ENCODE peak calls at places on chromosomes 16 and 17, in ten cellular contexts. One of them, this sample, is unnamed.

GRCh38 chr16:69741951-69742904 is 12.5 kb downstream of the NOB1 start:
- DNase-seq in B cell: no peak
- DNase-seq in PC-9: peak
- DNase-seq in Peyer's patch: peak
- DNase-seq in foreskin fibroblast: peak
- DNase-seq in left ventricle myocardium inferior: peak
- DNase-seq in progenitor cell of endocrine pancreas: no peak
- DNase-seq in choroid plexus epithelial cell: peak
- DNase-seq in psoas muscle: peak
- DNase-seq in WERI-Rb-1: no peak
- DNase-seq in this sample: peak

GRCh38 chr16:75340715-75341500 is 89.5 kb upstream of the BCAR1 start:
- DNase-seq in B cell: no peak
- DNase-seq in PC-9: no peak
- DNase-seq in Peyer's patch: no peak
- DNase-seq in foreskin fibroblast: peak
- DNase-seq in left ventricle myocardium inferior: no peak
- DNase-seq in progenitor cell of endocrine pancreas: no peak
- DNase-seq in choroid plexus epithelial cell: peak
- DNase-seq in psoas muscle: no peak
- DNase-seq in WERI-Rb-1: no peak
- DNase-seq in this sample: peak

GRCh38 chr16:83602797-83603735 is 204.7 kb upstream of the HSBP1 start:
- DNase-seq in B cell: no peak
- DNase-seq in PC-9: no peak
- DNase-seq in Peyer's patch: no peak
- DNase-seq in foreskin fibroblast: no peak
- DNase-seq in left ventricle myocardium inferior: no peak
- DNase-seq in progenitor cell of endocrine pancreas: no peak
- DNase-seq in choroid plexus epithelial cell: no peak
- DNase-seq in psoas muscle: no peak
- DNase-seq in WERI-Rb-1: no peak
- DNase-seq in this sample: no peak

GRCh38 chr17:7167832-7168231 is 11.3 kb downstream of the ASGR1 start:
- DNase-seq in B cell: no peak
- DNase-seq in PC-9: no peak
- DNase-seq in Peyer's patch: no peak
- DNase-seq in foreskin fibroblast: peak
- DNase-seq in left ventricle myocardium inferior: no peak
- DNase-seq in progenitor cell of endocrine pancreas: no peak
- DNase-seq in choroid plexus epithelial cell: peak
- DNase-seq in psoas muscle: no peak
- DNase-seq in WERI-Rb-1: no peak
- DNase-seq in this sample: no peak

GRCh38 chr16:75114946-75115825 is 1.4 kb downstream of the LDHD start:
- DNase-seq in B cell: no peak
- DNase-seq in PC-9: no peak
- DNase-seq in Peyer's patch: no peak
- DNase-seq in foreskin fibroblast: no peak
- DNase-seq in left ventricle myocardium inferior: no peak
- DNase-seq in progenitor cell of endocrine pancreas: no peak
- DNase-seq in choroid plexus epithelial cell: no peak
- DNase-seq in psoas muscle: no peak
- DNase-seq in WERI-Rb-1: no peak
- DNase-seq in this sample: no peak

GRCh38 chr17:7435676-7436555 is 681 bp downstream of the TMEM102 start:
- DNase-seq in B cell: peak
- DNase-seq in PC-9: peak
- DNase-seq in Peyer's patch: peak
- DNase-seq in foreskin fibroblast: peak
- DNase-seq in left ventricle myocardium inferior: peak
- DNase-seq in progenitor cell of endocrine pancreas: peak
- DNase-seq in choroid plexus epithelial cell: no peak
- DNase-seq in psoas muscle: peak
- DNase-seq in WERI-Rb-1: peak
- DNase-seq in this sample: peak

GRCh38 chr17:28889996-28890395 is 7.5 kb downstream of the FLOT2 start:
- DNase-seq in B cell: no peak
- DNase-seq in PC-9: no peak
- DNase-seq in Peyer's patch: no peak
- DNase-seq in foreskin fibroblast: no peak
- DNase-seq in left ventricle myocardium inferior: no peak
- DNase-seq in progenitor cell of endocrine pancreas: no peak
- DNase-seq in choroid plexus epithelial cell: no peak
- DNase-seq in psoas muscle: no peak
- DNase-seq in WERI-Rb-1: no peak
- DNase-seq in this sample: no peak

GRCh38 chr17:49450735-49451134 is 36.1 kb upstream of the PHB1 start:
- DNase-seq in B cell: no peak
- DNase-seq in PC-9: no peak
- DNase-seq in Peyer's patch: no peak
- DNase-seq in foreskin fibroblast: peak
- DNase-seq in left ventricle myocardium inferior: no peak
- DNase-seq in progenitor cell of endocrine pancreas: no peak
- DNase-seq in choroid plexus epithelial cell: peak
- DNase-seq in psoas muscle: no peak
- DNase-seq in WERI-Rb-1: no peak
- DNase-seq in this sample: no peak

GRCh38 chr17:1160591-1161041 is 19.2 kb downstream of the ABR start:
- DNase-seq in B cell: no peak
- DNase-seq in PC-9: no peak
- DNase-seq in Peyer's patch: no peak
- DNase-seq in foreskin fibroblast: no peak
- DNase-seq in left ventricle myocardium inferior: no peak
- DNase-seq in progenitor cell of endocrine pancreas: no peak
- DNase-seq in choroid plexus epithelial cell: no peak
- DNase-seq in psoas muscle: no peak
- DNase-seq in WERI-Rb-1: no peak
- DNase-seq in this sample: no peak

GRCh38 chr17:1168537-1169234 is 11.1 kb downstream of the ABR start:
- DNase-seq in B cell: no peak
- DNase-seq in PC-9: peak
- DNase-seq in Peyer's patch: no peak
- DNase-seq in foreskin fibroblast: no peak
- DNase-seq in left ventricle myocardium inferior: no peak
- DNase-seq in progenitor cell of endocrine pancreas: no peak
- DNase-seq in choroid plexus epithelial cell: no peak
- DNase-seq in psoas muscle: no peak
- DNase-seq in WERI-Rb-1: no peak
- DNase-seq in this sample: no peak

GRCh38 chr17:1165836-1166235 is 13.9 kb downstream of the ABR start:
- DNase-seq in B cell: no peak
- DNase-seq in PC-9: peak
- DNase-seq in Peyer's patch: no peak
- DNase-seq in foreskin fibroblast: no peak
- DNase-seq in left ventricle myocardium inferior: no peak
- DNase-seq in progenitor cell of endocrine pancreas: no peak
- DNase-seq in choroid plexus epithelial cell: no peak
- DNase-seq in psoas muscle: no peak
- DNase-seq in WERI-Rb-1: no peak
- DNase-seq in this sample: no peak

GRCh38 chr17:1162116-1162855 is 17.5 kb downstream of the ABR start:
- DNase-seq in B cell: no peak
- DNase-seq in PC-9: peak
- DNase-seq in Peyer's patch: no peak
- DNase-seq in foreskin fibroblast: no peak
- DNase-seq in left ventricle myocardium inferior: no peak
- DNase-seq in progenitor cell of endocrine pancreas: no peak
- DNase-seq in choroid plexus epithelial cell: no peak
- DNase-seq in psoas muscle: no peak
- DNase-seq in WERI-Rb-1: no peak
- DNase-seq in this sample: no peak

GRCh38 chr17:1164935-1165556 is 14.7 kb downstream of the ABR start:
- DNase-seq in B cell: no peak
- DNase-seq in PC-9: no peak
- DNase-seq in Peyer's patch: no peak
- DNase-seq in foreskin fibroblast: no peak
- DNase-seq in left ventricle myocardium inferior: peak
- DNase-seq in progenitor cell of endocrine pancreas: no peak
- DNase-seq in choroid plexus epithelial cell: no peak
- DNase-seq in psoas muscle: no peak
- DNase-seq in WERI-Rb-1: no peak
- DNase-seq in this sample: no peak
- TF ChIP-seq CTCF in B cell: no peak
- TF ChIP-seq CTCF in PC-9: no peak
- TF ChIP-seq CTCF in Peyer's patch: no peak
- TF ChIP-seq CTCF in foreskin fibroblast: no peak
- TF ChIP-seq CTCF in left ventricle myocardium inferior: peak
- TF ChIP-seq CTCF in progenitor cell of endocrine pancreas: no peak
- TF ChIP-seq CTCF in choroid plexus epithelial cell: no peak
- TF ChIP-seq CTCF in psoas muscle: no peak
- TF ChIP-seq CTCF in WERI-Rb-1: no peak
- TF ChIP-seq CTCF in this sample: no peak

GRCh38 chr17:45234641-45235040 is 13.0 kb downstream of the FMNL1 start:
- DNase-seq in B cell: peak
- DNase-seq in PC-9: no peak
- DNase-seq in Peyer's patch: peak
- DNase-seq in foreskin fibroblast: no peak
- DNase-seq in left ventricle myocardium inferior: no peak
- DNase-seq in progenitor cell of endocrine pancreas: no peak
- DNase-seq in choroid plexus epithelial cell: no peak
- DNase-seq in psoas muscle: no peak
- DNase-seq in WERI-Rb-1: peak
- DNase-seq in this sample: peak

GRCh38 chr17:45238155-45238774 is 16.6 kb downstream of the FMNL1 start:
- DNase-seq in B cell: no peak
- DNase-seq in PC-9: no peak
- DNase-seq in Peyer's patch: no peak
- DNase-seq in foreskin fibroblast: no peak
- DNase-seq in left ventricle myocardium inferior: no peak
- DNase-seq in progenitor cell of endocrine pancreas: no peak
- DNase-seq in choroid plexus epithelial cell: no peak
- DNase-seq in psoas muscle: no peak
- DNase-seq in WERI-Rb-1: no peak
- DNase-seq in this sample: no peak

GRCh38 chr17:45237686-45238085 is 16.0 kb downstream of the FMNL1 start:
- DNase-seq in B cell: no peak
- DNase-seq in PC-9: no peak
- DNase-seq in Peyer's patch: no peak
- DNase-seq in foreskin fibroblast: no peak
- DNase-seq in left ventricle myocardium inferior: no peak
- DNase-seq in progenitor cell of endocrine pancreas: no peak
- DNase-seq in choroid plexus epithelial cell: no peak
- DNase-seq in psoas muscle: no peak
- DNase-seq in WERI-Rb-1: no peak
- DNase-seq in this sample: no peak

GRCh38 chr17:45235071-45236001 is 13.7 kb downstream of the FMNL1 start:
- DNase-seq in B cell: peak
- DNase-seq in PC-9: peak
- DNase-seq in Peyer's patch: peak
- DNase-seq in foreskin fibroblast: peak
- DNase-seq in left ventricle myocardium inferior: peak
- DNase-seq in progenitor cell of endocrine pancreas: peak
- DNase-seq in choroid plexus epithelial cell: peak
- DNase-seq in psoas muscle: peak
- DNase-seq in WERI-Rb-1: peak
- DNase-seq in this sample: peak

GRCh38 chr17:45236002-45236606 is 14.4 kb downstream of the FMNL1 start:
- DNase-seq in B cell: no peak
- DNase-seq in PC-9: no peak
- DNase-seq in Peyer's patch: no peak
- DNase-seq in foreskin fibroblast: no peak
- DNase-seq in left ventricle myocardium inferior: no peak
- DNase-seq in progenitor cell of endocrine pancreas: no peak
- DNase-seq in choroid plexus epithelial cell: no peak
- DNase-seq in psoas muscle: no peak
- DNase-seq in WERI-Rb-1: no peak
- DNase-seq in this sample: no peak
- TF ChIP-seq CTCF in B cell: peak
- TF ChIP-seq CTCF in PC-9: peak
- TF ChIP-seq CTCF in Peyer's patch: no peak
- TF ChIP-seq CTCF in foreskin fibroblast: no peak
- TF ChIP-seq CTCF in left ventricle myocardium inferior: peak
- TF ChIP-seq CTCF in progenitor cell of endocrine pancreas: peak
- TF ChIP-seq CTCF in choroid plexus epithelial cell: no peak
- TF ChIP-seq CTCF in psoas muscle: no peak
- TF ChIP-seq CTCF in WERI-Rb-1: no peak
- TF ChIP-seq CTCF in this sample: peak

GRCh38 chr17:11268176-11268575 is 27.2 kb downstream of the SHISA6 start:
- DNase-seq in B cell: no peak
- DNase-seq in PC-9: no peak
- DNase-seq in Peyer's patch: no peak
- DNase-seq in foreskin fibroblast: no peak
- DNase-seq in left ventricle myocardium inferior: no peak
- DNase-seq in progenitor cell of endocrine pancreas: no peak
- DNase-seq in choroid plexus epithelial cell: no peak
- DNase-seq in psoas muscle: no peak
- DNase-seq in WERI-Rb-1: no peak
- DNase-seq in this sample: no peak

GRCh38 chr17:11269210-11269609 is 28.2 kb downstream of the SHISA6 start:
- DNase-seq in B cell: no peak
- DNase-seq in PC-9: no peak
- DNase-seq in Peyer's patch: no peak
- DNase-seq in foreskin fibroblast: no peak
- DNase-seq in left ventricle myocardium inferior: no peak
- DNase-seq in progenitor cell of endocrine pancreas: no peak
- DNase-seq in choroid plexus epithelial cell: no peak
- DNase-seq in psoas muscle: no peak
- DNase-seq in WERI-Rb-1: no peak
- DNase-seq in this sample: no peak

GRCh38 chr17:11264183-11264871 is 23.3 kb downstream of the SHISA6 start:
- DNase-seq in B cell: no peak
- DNase-seq in PC-9: no peak
- DNase-seq in Peyer's patch: no peak
- DNase-seq in foreskin fibroblast: no peak
- DNase-seq in left ventricle myocardium inferior: no peak
- DNase-seq in progenitor cell of endocrine pancreas: no peak
- DNase-seq in choroid plexus epithelial cell: no peak
- DNase-seq in psoas muscle: no peak
- DNase-seq in WERI-Rb-1: no peak
- DNase-seq in this sample: no peak
- TF ChIP-seq CTCF in B cell: peak
- TF ChIP-seq CTCF in PC-9: peak
- TF ChIP-seq CTCF in Peyer's patch: peak
- TF ChIP-seq CTCF in foreskin fibroblast: no peak
- TF ChIP-seq CTCF in left ventricle myocardium inferior: no peak
- TF ChIP-seq CTCF in progenitor cell of endocrine pancreas: peak
- TF ChIP-seq CTCF in choroid plexus epithelial cell: no peak
- TF ChIP-seq CTCF in psoas muscle: peak
- TF ChIP-seq CTCF in WERI-Rb-1: peak
- TF ChIP-seq CTCF in this sample: no peak

GRCh38 chr17:43401293-43401692 is 2.5 kb downstream of the ARL4D start:
- DNase-seq in B cell: no peak
- DNase-seq in PC-9: peak
- DNase-seq in Peyer's patch: no peak
- DNase-seq in foreskin fibroblast: peak
- DNase-seq in left ventricle myocardium inferior: no peak
- DNase-seq in progenitor cell of endocrine pancreas: no peak
- DNase-seq in choroid plexus epithelial cell: peak
- DNase-seq in psoas muscle: peak
- DNase-seq in WERI-Rb-1: peak
- DNase-seq in this sample: peak

GRCh38 chr17:43403846-43404245 is 5.1 kb downstream of the ARL4D start:
- DNase-seq in B cell: no peak
- DNase-seq in PC-9: no peak
- DNase-seq in Peyer's patch: no peak
- DNase-seq in foreskin fibroblast: no peak
- DNase-seq in left ventricle myocardium inferior: no peak
- DNase-seq in progenitor cell of endocrine pancreas: no peak
- DNase-seq in choroid plexus epithelial cell: no peak
- DNase-seq in psoas muscle: no peak
- DNase-seq in WERI-Rb-1: peak
- DNase-seq in this sample: no peak

GRCh38 chr17:43402567-43402966 is 3.8 kb downstream of the ARL4D start:
- DNase-seq in B cell: no peak
- DNase-seq in PC-9: no peak
- DNase-seq in Peyer's patch: no peak
- DNase-seq in foreskin fibroblast: no peak
- DNase-seq in left ventricle myocardium inferior: no peak
- DNase-seq in progenitor cell of endocrine pancreas: no peak
- DNase-seq in choroid plexus epithelial cell: no peak
- DNase-seq in psoas muscle: no peak
- DNase-seq in WERI-Rb-1: peak
- DNase-seq in this sample: no peak

GRCh38 chr17:43399839-43400328 is 1.1 kb downstream of the ARL4D start:
- DNase-seq in B cell: no peak
- DNase-seq in PC-9: no peak
- DNase-seq in Peyer's patch: no peak
- DNase-seq in foreskin fibroblast: no peak
- DNase-seq in left ventricle myocardium inferior: no peak
- DNase-seq in progenitor cell of endocrine pancreas: no peak
- DNase-seq in choroid plexus epithelial cell: no peak
- DNase-seq in psoas muscle: no peak
- DNase-seq in WERI-Rb-1: no peak
- DNase-seq in this sample: no peak

DNA sequence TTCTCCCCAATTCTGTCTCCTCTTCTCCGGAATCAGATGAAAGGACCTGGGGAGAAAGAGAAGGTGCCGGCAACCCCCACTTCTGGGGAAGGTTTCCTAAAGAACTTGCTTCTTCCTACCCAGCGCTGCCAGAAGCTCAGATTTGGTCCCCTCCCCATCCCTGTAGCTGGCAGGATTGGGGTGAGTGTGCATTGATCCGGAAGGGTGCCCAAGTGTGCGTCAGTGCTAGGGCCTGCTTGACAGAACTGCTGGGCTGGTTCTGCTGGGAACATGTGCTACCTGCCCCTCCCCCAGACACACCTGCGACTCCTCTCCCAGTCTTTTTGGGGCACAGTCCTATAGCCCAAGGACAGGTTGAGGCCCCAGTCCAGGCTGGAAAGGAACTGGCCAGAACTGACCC is 3.3 kb downstream of the ARL4D start:
- DNase-seq in B cell: peak
- DNase-seq in PC-9: no peak
- DNase-seq in Peyer's patch: no peak
- DNase-seq in foreskin fibroblast: no peak
- DNase-seq in left ventricle myocardium inferior: no peak
- DNase-seq in progenitor cell of endocrine pancreas: no peak
- DNase-seq in choroid plexus epithelial cell: no peak
- DNase-seq in psoas muscle: no peak
- DNase-seq in WERI-Rb-1: no peak
- DNase-seq in this sample: no peak
- TF ChIP-seq CTCF in B cell: no peak
- TF ChIP-seq CTCF in PC-9: no peak
- TF ChIP-seq CTCF in Peyer's patch: no peak
- TF ChIP-seq CTCF in foreskin fibroblast: no peak
- TF ChIP-seq CTCF in left ventricle myocardium inferior: no peak
- TF ChIP-seq CTCF in progenitor cell of endocrine pancreas: no peak
- TF ChIP-seq CTCF in choroid plexus epithelial cell: no peak
- TF ChIP-seq CTCF in psoas muscle: no peak
- TF ChIP-seq CTCF in WERI-Rb-1: no peak
- TF ChIP-seq CTCF in this sample: no peak